ENCODE peak calls at places on chromosomes 6 and 20, in four cellular contexts. K is BJ, I is left ventricle myocardium inferior, S is colonic mucosa. L is an unnamed sample.

GRCh38 chr20:45842169-45842812 is 8.7 kb downstream of the SNX21 start:
- DNase-seq in K (peak; percentile 37), I (no peak), S (no peak), L (no peak)

GRCh38 chr20:34215711-34216381 is 25.4 kb upstream of the ASIP start:
- DNase-seq in K (no peak), I (peak; percentile 87), S (peak; percentile 67), L (peak; percentile 7)

GRCh38 chr6:119147101-119148053 is 68.9 kb upstream of the FAM184A start:
- DNase-seq in K (peak; percentile 80), I (no peak), S (peak; percentile 75), L (peak; percentile 95)

GRCh38 chr20:61434361-61434781 is 182.3 kb downstream of the CDH4 start:
- DNase-seq in K (no peak), I (no peak), S (no peak), L (no peak)

GRCh38 chr20:63656451-63656850 is 1.7 kb upstream of the RTEL1 start:
- DNase-seq in K (no peak), I (no peak), S (no peak), L (no peak)

GRCh38 chr6:101597711-101598110 is 204.2 kb downstream of the GRIK2 start:
- DNase-seq in K (no peak), I (no peak), S (no peak), L (no peak)

GRCh38 chr6:72245565-72245964 is 359.2 kb downstream of the RIMS1 start:
- DNase-seq in K (peak; percentile 12), I (no peak), S (no peak), L (peak; percentile 23)

GRCh38 chr6:83859410-83860346 is at the start of gene CYB5R4:
- DNase-seq in K (peak; percentile 67), I (peak; percentile 93), S (peak; percentile 97), L (peak; percentile 73)

GRCh38 chr6:23245559-23245958 is 676.2 kb downstream of the HDGFL1 start:
- DNase-seq in K (peak; percentile 25), I (no peak), S (no peak), L (no peak)

GRCh38 chr6:99026135-99026534 is 78.4 kb upstream of the FBXL4 start:
- DNase-seq in K (no peak), I (no peak), S (no peak), L (no peak)

GRCh38 chr6:44222987-44223470 is 366 bp upstream of the SLC29A1 start:
- DNase-seq in K (no peak), I (no peak), S (no peak), L (no peak)

GRCh38 chr6:1970151-1970561 is 275.2 kb downstream of the GMDS start:
- DNase-seq in K (no peak), I (no peak), S (no peak), L (no peak)

GRCh38 chr6:136751991-136752390 is 40.3 kb downstream of the MAP3K5 start:
- DNase-seq in K (no peak), I (no peak), S (peak; percentile 19), L (no peak)

GRCh38 chr20:52410746-52411317 is 219.3 kb upstream of the ZFP64 start:
- DNase-seq in K (no peak), I (no peak), S (no peak), L (no peak)

GRCh38 chr6:50655848-50656453 is 57.4 kb upstream of the TFAP2D start:
- DNase-seq in K (no peak), I (no peak), S (no peak), L (no peak)

GRCh38 chr6:2630891-2631458 is 119.7 kb downstream of the MYLK4 start:
- DNase-seq in K (no peak), I (no peak), S (no peak), L (no peak)

GRCh38 chr20:43820742-43821330 is 93.8 kb upstream of the TOX2 start:
- DNase-seq in K (no peak), I (no peak), S (no peak), L (no peak)

GRCh38 chr6:163249651-163250101 is 164.8 kb upstream of the QKI start:
- DNase-seq in K (no peak), I (no peak), S (no peak), L (no peak)

GRCh38 chr6:36135053-36135731 is 4.9 kb downstream of the MAPK13 start:
- DNase-seq in K (no peak), I (no peak), S (no peak), L (no peak)

GRCh38 chr6:169783971-169784930 is 32.8 kb downstream of the ERMARD start:
- DNase-seq in K (no peak), I (no peak), S (no peak), L (no peak)

GRCh38 chr6:56655250-56655649 is 12.6 kb upstream of the DST start:
- DNase-seq in K (no peak), I (no peak), S (no peak), L (no peak)

GRCh38 chr20:60789399-60789798 is 462.7 kb upstream of the CDH4 start:
- DNase-seq in K (no peak), I (no peak), S (no peak), L (no peak)

GRCh38 chr6:140225587-140226438 is 851.4 kb upstream of the CITED2 start:
- DNase-seq in K (no peak), I (no peak), S (no peak), L (no peak)

GRCh38 chr6:33414592-33415271 is 3.2 kb downstream of the CUTA start:
- DNase-seq in K (no peak), I (no peak), S (no peak), L (no peak)

GRCh38 chr6:107767637-107768036 is 56.5 kb downstream of the SCML4 start:
- DNase-seq in K (no peak), I (no peak), S (no peak), L (no peak)

GRCh38 chr6:136846046-136846445 is 23.7 kb downstream of the PEX7 start:
- DNase-seq in K (no peak), I (no peak), S (peak; percentile 65), L (no peak)

GRCh38 chr6:5126214-5126613 is 41.1 kb downstream of the PPP1R3G start:
- DNase-seq in K (no peak), I (no peak), S (no peak), L (no peak)

GRCh38 chr6:151690303-151690702 is 117.2 kb upstream of the ESR1 start:
- DNase-seq in K (no peak), I (no peak), S (no peak), L (no peak)

GRCh38 chr6:110876170-110876773 is 1.7 kb downstream of the AMD1 start:
- DNase-seq in K (peak; percentile 49), I (peak; percentile 89), S (peak; percentile 94), L (peak; percentile 56)

GRCh38 chr6:118959903-118960302 is 24.9 kb upstream of the MCM9 start:
- DNase-seq in K (no peak), I (no peak), S (no peak), L (no peak)

GRCh38 chr6:134585529-134585873 is 267.6 kb upstream of the SGK1 start:
- DNase-seq in K (no peak), I (no peak), S (no peak), L (no peak)

GRCh38 chr6:20340459-20340858 is 61.2 kb upstream of the E2F3 start:
- DNase-seq in K (no peak), I (no peak), S (no peak), L (no peak)

GRCh38 chr20:16445482-16445881 is 127.8 kb downstream of the KIF16B start:
- DNase-seq in K (no peak), I (no peak), S (no peak), L (no peak)

DNA sequence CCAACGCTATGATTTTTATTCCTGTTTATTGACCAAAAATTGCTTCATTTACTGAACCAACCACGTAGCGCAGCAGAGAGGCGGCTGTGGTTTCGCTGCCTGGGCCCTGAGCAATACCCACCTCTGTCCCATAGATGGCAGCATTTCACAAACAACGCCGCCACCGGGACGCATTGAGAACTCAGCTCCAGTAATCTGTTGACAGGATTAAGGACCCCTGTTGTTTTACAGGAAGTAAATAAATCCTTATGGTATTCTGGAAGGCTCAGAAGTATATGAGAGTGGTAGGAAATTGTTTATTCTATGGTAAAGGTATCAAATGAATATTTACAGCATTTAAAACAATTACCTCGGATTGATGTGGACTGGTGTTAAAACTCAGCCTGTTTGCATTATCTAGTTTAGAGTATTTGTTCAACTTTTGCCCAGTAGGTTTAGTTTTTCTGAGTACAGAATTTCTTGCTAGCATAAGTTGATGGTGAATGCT is 547.9 kb upstream of the SLC35B3 start:
- DNase-seq in K (peak; percentile 12), I (peak; percentile 37), S (peak; percentile 63), L (no peak)
- H3K4me3 ChIP-seq in K (peak overlapping the region; percentile 14), I (no peak overlapping the region), S (no peak overlapping the region), L (no peak overlapping the region)

GRCh38 chr6:131112252-131112651 is 23.0 kb upstream of the AKAP7 start:
- DNase-seq in K (no peak), I (no peak), S (peak; percentile 34), L (no peak)

GRCh38 chr6:131116321-131116720 is 18.9 kb upstream of the AKAP7 start:
- DNase-seq in K (no peak), I (no peak), S (no peak), L (no peak)

GRCh38 chr6:131122007-131122406 is 13.3 kb upstream of the AKAP7 start:
- DNase-seq in K (no peak), I (no peak), S (no peak), L (no peak)

GRCh38 chr6:131117866-131118265 is 17.4 kb upstream of the AKAP7 start:
- DNase-seq in K (no peak), I (no peak), S (no peak), L (no peak)

DNA sequence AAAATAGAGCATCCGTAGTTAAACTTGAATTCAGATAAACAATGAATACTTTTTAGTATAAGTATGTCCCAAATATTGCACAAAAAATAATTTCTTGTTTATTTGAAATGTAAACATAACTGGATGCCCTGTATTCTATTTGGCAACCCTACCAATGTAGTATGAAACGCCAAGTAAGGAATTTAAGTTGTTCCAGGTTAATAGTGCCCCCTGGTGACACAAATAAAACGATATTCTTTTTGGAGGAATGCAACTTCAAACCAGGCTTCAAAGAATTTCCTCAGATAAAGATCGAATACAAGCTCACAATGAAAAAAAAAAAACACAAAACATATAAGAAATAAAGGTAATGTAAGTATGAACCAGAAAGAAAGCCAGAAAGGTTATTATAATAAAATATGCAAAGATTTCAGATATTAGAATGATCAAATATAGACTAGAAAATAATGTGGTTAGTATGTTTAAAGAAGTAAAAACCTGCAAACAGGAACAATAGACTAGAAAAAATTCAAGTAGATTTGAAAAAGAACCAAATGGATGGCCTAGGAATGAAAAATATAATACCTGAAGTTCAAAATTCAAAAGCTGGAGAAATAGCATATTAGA is 18.4 kb upstream of the AKAP7 start:
- DNase-seq in K (no peak), I (no peak), S (peak; percentile 34), L (no peak)
- TF ChIP-seq CTCF in K (peak; percentile 39), I (peak; percentile 62), S (peak; percentile 28), L (peak; percentile 36)

DNA sequence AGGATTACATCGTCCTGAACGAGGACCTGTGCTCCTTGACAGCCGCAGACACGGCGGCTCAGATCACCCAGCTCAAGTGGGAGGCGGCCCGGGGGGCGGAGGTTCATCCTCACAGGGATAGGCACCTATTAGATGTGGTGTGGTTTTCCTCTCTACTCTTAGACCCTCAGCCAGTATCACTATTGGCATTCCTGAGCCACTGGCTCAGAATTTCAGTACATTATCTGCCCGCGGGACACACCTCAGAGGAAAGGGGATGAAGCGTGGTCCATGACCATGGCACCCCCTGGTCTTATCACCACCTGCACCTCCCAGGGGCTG is 34.6 kb upstream of the HLA-G start:
- DNase-seq in K (no peak), I (no peak), S (no peak), L (no peak)
- H3K27me3 ChIP-seq in K (peaks cover 13% of the 10 kb centered on the region), I (peaks cover 56% of the 10 kb centered on the region), S (no peaks in the 10 kb centered on the region), L (peaks cover 15% of the 10 kb centered on the region)

DNA sequence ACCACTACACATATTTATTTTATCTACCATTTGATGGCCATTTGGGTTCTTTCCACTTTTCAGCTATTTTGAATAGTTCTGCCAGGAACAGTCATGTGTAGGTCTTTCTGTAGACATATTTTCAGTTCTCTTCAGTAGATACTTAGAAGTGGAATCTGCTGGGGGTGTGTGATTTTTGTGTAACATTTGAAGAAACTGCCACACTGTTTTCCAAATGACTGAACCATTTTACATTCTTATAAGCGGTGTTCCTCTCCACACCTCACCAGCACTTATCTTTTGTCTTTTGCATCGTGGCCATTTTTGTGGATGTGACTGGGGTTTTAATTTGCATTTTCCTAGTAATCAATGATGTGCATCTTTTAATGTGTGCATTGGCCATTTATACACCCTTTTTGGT is 197.7 kb downstream of the ARID1B start:
- DNase-seq in K (no peak), I (no peak), S (no peak), L (no peak)
- H3K4me3 ChIP-seq in K (no peak overlapping the region), I (no peak overlapping the region), S (no peak overlapping the region), L (no peak overlapping the region)

L was measured in kidney epithelial cell.